ENCODE peak calls at places on chromosomes 1 and 21, in five cellular contexts. X, W, D, Z and F are unnamed samples.

GRCh38 chr1:185441608-185442007 is 124.6 kb upstream of the IVNS1ABP start:
- DNase-seq in X (no peak), D (no peak), Z (no peak), W (peak), F (no peak)

GRCh38 chr1:42319128-42319851 is 15.7 kb downstream of the FOXJ3 start:
- DNase-seq in W (no peak), Z (no peak), X (no peak), D (no peak), F (no peak)

GRCh38 chr1:20644416-20644815 is 11.2 kb downstream of the PINK1 start:
- DNase-seq in W (no peak), D (no peak), X (no peak), Z (no peak), F (no peak)

GRCh38 chr1:151993084-151993733 is 450 bp downstream of the S100A10 start:
- DNase-seq in D (peak), W (no peak), Z (peak), X (no peak), F (peak)

GRCh38 chr1:68322837-68323687 is 90.7 kb upstream of the WLS start:
- DNase-seq in W (no peak), D (no peak), X (peak), Z (no peak), F (no peak)

GRCh38 chr1:51962486-51963356 is 27.8 kb downstream of the RAB3B start:
- DNase-seq in D (no peak), Z (no peak), W (no peak), X (no peak), F (no peak)

GRCh38 chr1:18581420-18581880 is 49.2 kb upstream of the PAX7 start:
- DNase-seq in W (peak), X (no peak), Z (peak), D (no peak), F (no peak)

GRCh38 chr21:34671891-34672290 is 3.1 kb downstream of the CLIC6 start:
- DNase-seq in X (no peak), Z (no peak), W (no peak), D (no peak), F (no peak)

GRCh38 chr1:109954180-109954579 is 30.4 kb upstream of the AHCYL1 start:
- DNase-seq in D (no peak), Z (no peak), W (no peak), X (no peak), F (no peak)

GRCh38 chr1:22370190-22370498 is 81.5 kb upstream of the ZBTB40 start:
- DNase-seq in X (no peak), W (no peak), D (no peak), Z (no peak), F (no peak)

GRCh38 chr1:33348194-33348593 is 27.3 kb upstream of the A3GALT2 start:
- DNase-seq in D (no peak), Z (no peak), W (no peak), X (no peak), F (no peak)

GRCh38 chr1:33349081-33349759 is 28.3 kb upstream of the A3GALT2 start:
- DNase-seq in Z (peak), X (no peak), D (peak), W (no peak), F (peak)

GRCh38 chr1:33347650-33347992 is 26.7 kb upstream of the A3GALT2 start:
- DNase-seq in Z (no peak), W (no peak), X (no peak), D (no peak), F (no peak)

GRCh38 chr1:33349778-33350610 is 29.1 kb upstream of the A3GALT2 start:
- DNase-seq in W (peak), Z (peak), D (peak), X (peak), F (peak)

GRCh38 chr1:33348676-33349080 is 27.8 kb upstream of the A3GALT2 start:
- DNase-seq in X (no peak), W (no peak), D (no peak), Z (no peak), F (no peak)
- H3K27ac ChIP-seq in X (peak), W (peak), D (peak), Z (no peak), F (peak)

DNA sequence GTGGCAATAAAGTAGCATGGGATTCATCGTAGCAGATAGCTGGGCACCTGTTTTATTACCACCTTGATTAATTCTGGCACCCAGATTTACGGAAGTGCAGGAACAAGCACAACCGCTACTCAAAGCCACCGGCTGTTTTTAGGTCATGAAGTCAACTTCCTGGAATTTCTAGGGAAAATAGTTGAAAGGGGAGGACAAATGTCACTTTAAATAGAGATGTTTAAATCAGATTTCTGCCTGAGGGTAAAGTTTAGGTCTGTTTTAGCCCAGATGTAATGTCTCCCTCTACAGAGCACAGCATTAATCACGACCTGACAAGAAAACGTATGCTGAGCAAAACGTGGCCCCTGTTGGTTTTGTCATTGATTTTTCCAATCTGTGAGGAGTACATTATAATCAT is 8.0 kb downstream of the ADGRL2 start:
- DNase-seq in D (no peak), X (no peak), W (no peak), Z (no peak), F (no peak)
- H3K27ac ChIP-seq in D (no peak), X (no peak), W (no peak), Z (no peak), F (no peak)

DNA sequence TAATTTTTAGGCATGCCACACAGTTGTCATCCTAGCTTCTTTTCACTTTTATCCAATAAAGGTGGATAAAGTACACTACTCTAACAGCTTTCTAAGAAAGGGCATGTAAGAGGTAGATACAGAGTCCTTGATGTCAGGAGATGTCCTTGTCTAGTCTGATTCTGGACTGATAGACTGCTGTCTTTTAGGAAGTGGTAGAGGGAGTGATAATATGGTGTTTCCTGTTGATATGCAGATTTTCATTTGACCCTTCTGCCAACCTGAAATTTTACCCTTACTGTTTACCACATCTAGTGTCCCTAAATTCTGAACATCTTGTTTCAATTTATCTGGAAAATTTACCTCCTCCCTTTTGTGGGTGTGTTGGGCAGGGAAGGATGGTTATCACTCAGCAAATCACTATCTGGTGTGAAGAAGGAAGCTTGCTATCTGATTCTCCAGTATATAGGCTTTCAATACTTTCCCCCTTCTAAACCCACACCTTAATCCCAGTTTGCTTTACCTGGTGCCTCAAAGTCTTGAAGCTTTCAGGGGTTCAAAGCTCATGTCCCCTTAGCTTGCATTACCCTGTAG is 354.9 kb upstream of the SNX7 start:
- DNase-seq in D (no peak), X (no peak), W (no peak), Z (no peak), F (no peak)
- H3K27ac ChIP-seq in D (no peak), X (no peak), W (no peak), Z (no peak), F (no peak)

GRCh38 chr1:12186277-12186985 is 19.6 kb downstream of the TNFRSF1B start:
- DNase-seq in W (no peak), D (no peak), X (no peak), Z (no peak), F (no peak)
- H3K27ac ChIP-seq in W (no peak), D (no peak), X (no peak), Z (no peak), F (peak)

GRCh38 chr1:1149416-1149815 is 24.3 kb upstream of the TTLL10 start:
- DNase-seq in Z (no peak), W (no peak), X (no peak), D (no peak), F (no peak)

GRCh38 chr1:1148061-1148460 is 25.6 kb upstream of the TTLL10 start:
- DNase-seq in X (no peak), D (no peak), W (no peak), Z (no peak), F (no peak)

GRCh38 chr1:1148569-1148968 is 25.1 kb upstream of the TTLL10 start:
- DNase-seq in W (no peak), D (no peak), Z (no peak), X (no peak), F (no peak)

GRCh38 chr1:1151306-1151705 is 22.4 kb upstream of the TTLL10 start:
- DNase-seq in X (no peak), W (no peak), D (no peak), Z (no peak), F (no peak)

GRCh38 chr1:1150100-1150499 is 23.6 kb upstream of the TTLL10 start:
- DNase-seq in W (no peak), D (no peak), Z (no peak), X (no peak), F (no peak)
- H3K27ac ChIP-seq in W (no peak), D (no peak), Z (no peak), X (peak), F (no peak)

DNA sequence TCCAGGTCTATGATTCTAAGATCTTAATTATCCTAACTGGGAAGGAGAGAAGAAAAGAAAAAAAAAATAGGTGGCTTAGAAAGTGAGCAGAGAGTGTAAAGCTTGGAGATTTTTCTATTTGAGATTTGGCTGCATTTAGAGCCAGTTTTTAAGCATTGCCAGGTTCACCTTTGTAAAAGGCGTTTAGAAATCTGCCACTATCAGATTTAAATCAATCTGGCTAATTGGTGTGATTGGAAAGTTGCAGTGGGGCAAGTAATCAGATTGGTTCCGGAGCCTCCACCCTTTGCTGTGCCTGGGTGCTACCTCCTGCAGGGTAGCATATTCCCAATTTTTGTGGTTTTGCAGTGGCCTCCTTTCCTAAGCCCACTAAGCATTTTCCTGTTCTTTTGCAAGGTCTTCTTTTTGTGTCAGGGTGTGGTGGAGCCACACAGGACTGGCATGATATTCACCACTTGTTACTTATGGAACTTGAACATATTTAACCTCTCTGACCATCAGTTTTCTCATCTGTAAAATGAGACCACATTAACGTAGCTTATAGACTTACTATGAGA is 48.5 kb upstream of the PPP2R5A start:
- DNase-seq in D (no peak), W (no peak), X (no peak), Z (no peak), F (no peak)
- H3K27ac ChIP-seq in D (no peak), W (no peak), X (no peak), Z (no peak), F (no peak)

GRCh38 chr1:11478571-11479374 is at the start of gene DISP3:
- DNase-seq in X (peak), Z (peak), W (peak), D (peak), F (peak)
- H3K27ac ChIP-seq in X (peak), Z (no peak), W (peak), D (no peak), F (no peak)

GRCh38 chr1:198631292-198631691 is 7.5 kb upstream of the PTPRC start:
- DNase-seq in X (no peak), D (no peak), Z (no peak), W (no peak), F (no peak)
- H3K27ac ChIP-seq in X (no peak), D (no peak), Z (peak), W (no peak), F (no peak)